ENCODE peak calls at places on chromosome 21, in five cellular contexts. N is mesothelial cell of epicardium; B is T follicular helper cell; F is left colon; J is stimulated activated CD4-positive, alpha-beta T cell treated with anti-CD3 and anti-CD28 coated beads, Interleukin-15, amount 100 ng/mL, for 48 hours. G is an unnamed sample.

GRCh38 chr21:37916795-37917142 is 512 bp upstream of the KCNJ6 start:
- DNase-seq in N (no peak), B (no peak), F (no peak), J (no peak), G (no peak)

GRCh38 chr21:15455819-15456462 is 273.8 kb upstream of the USP25 start:
- DNase-seq in N (no peak), B (no peak), F (peak; percentile 84), J (no peak), G (no peak)

GRCh38 chr21:20040768-20041167 is 957.4 kb upstream of the NCAM2 start:
- DNase-seq in N (no peak), B (no peak), F (no peak), J (no peak), G (no peak)

GRCh38 chr21:45161039-45161945 is 86.9 kb downstream of the ADARB1 start:
- DNase-seq in N (no peak), B (no peak), F (no peak), J (no peak), G (no peak)

GRCh38 chr21:45836268-45836655 is 145.3 kb upstream of the COL6A1 start:
- DNase-seq in N (no peak), B (no peak), F (no peak), J (no peak), G (no peak)

GRCh38 chr21:43299441-43300277 is 127.3 kb downstream of the SIK1 start:
- DNase-seq in N (no peak), B (no peak), F (no peak), J (no peak), G (no peak)

GRCh38 chr21:27653481-27653880 is 686.6 kb upstream of the ADAMTS5 start:
- DNase-seq in N (no peak), B (no peak), F (no peak), J (no peak), G (no peak)

GRCh38 chr21:34365794-34366193 is 2.0 kb downstream of the KCNE2 start:
- DNase-seq in N (no peak), B (no peak), F (no peak), J (no peak), G (peak; percentile 33)

GRCh38 chr21:37863842-37864241 is 52.4 kb downstream of the KCNJ6 start:
- DNase-seq in N (no peak), B (no peak), F (no peak), J (no peak), G (no peak)

GRCh38 chr21:45548711-45549491 is 6.7 kb upstream of the SLC19A1 start:
- DNase-seq in N (peak; percentile 6), B (no peak), F (peak; percentile 24), J (no peak), G (no peak)

GRCh38 chr21:39663066-39663465 is 50.3 kb downstream of the B3GALT5 start:
- DNase-seq in N (no peak), B (no peak), F (peak; percentile 25), J (no peak), G (no peak)

GRCh38 chr21:33069994-33070811 is at the start of gene OLIG1:
- DNase-seq in N (no peak), B (no peak), F (no peak), J (no peak), G (no peak)

GRCh38 chr21:42287193-42288083 is 27.8 kb downstream of the TFF3 start:
- DNase-seq in N (no peak), B (no peak), F (no peak), J (no peak), G (no peak)

GRCh38 chr21:45381036-45381787 is 23.8 kb upstream of the COL18A1 start:
- DNase-seq in N (peak; percentile 13), B (no peak), F (no peak), J (no peak), G (no peak)

GRCh38 chr21:35398366-35398982 is 349.4 kb upstream of the RUNX1 start:
- DNase-seq in N (no peak), B (no peak), F (no peak), J (no peak), G (no peak)

GRCh38 chr21:42271065-42271464 is 44.1 kb downstream of the TFF3 start:
- DNase-seq in N (no peak), B (no peak), F (no peak), J (no peak), G (no peak)

GRCh38 chr21:16195476-16195875 is 465.7 kb downstream of the USP25 start:
- DNase-seq in N (no peak), B (no peak), F (no peak), J (no peak), G (no peak)

GRCh38 chr21:35138665-35139381 is 89.7 kb upstream of the RUNX1 start:
- DNase-seq in N (no peak), B (peak; percentile 7), F (no peak), J (peak; percentile 76), G (peak; percentile 59)

GRCh38 chr21:41634858-41635257 is 126.9 kb upstream of the TMPRSS2 start:
- DNase-seq in N (no peak), B (no peak), F (no peak), J (no peak), G (peak; percentile 26)

GRCh38 chr21:45374826-45375455 is 30.0 kb upstream of the COL18A1 start:
- DNase-seq in N (no peak), B (no peak), F (peak; percentile 13), J (no peak), G (no peak)

G was measured in Caco-2.